ENCODE peak calls at places on chromosomes 16 and 17, in nine cellular contexts. J is Peyer's patch; W is mesendoderm; D is AG04450; Y is tibial artery; I is CD4-positive, alpha-beta memory T cell; K is aorta; X is left ventricle myocardium inferior; U is spleen. F is an unnamed sample.

GRCh38 chr16:68416057-68417046 is 32.0 kb downstream of the SMPD3 start:
- DNase-seq in I (no peak), Y (no peak), J (peak; percentile 55), W (no peak), D (no peak), X (no peak), K (no peak), U (peak; percentile 3), F (no peak)

GRCh38 chr16:29858149-29858899 is 4.7 kb downstream of the CDIPT start:
- DNase-seq in Y (no peak), U (no peak), K (peak; percentile 66), X (no peak), J (no peak), I (no peak), W (no peak), D (no peak), F (no peak)

GRCh38 chr16:81427245-81427644 is 17.4 kb upstream of the CMIP start:
- DNase-seq in K (no peak), J (no peak), W (no peak), X (no peak), U (no peak), I (no peak), Y (no peak), D (no peak), F (no peak)

GRCh38 chr16:27199747-27200146 is 3.6 kb upstream of the KDM8 start:
- DNase-seq in W (no peak), U (peak; percentile 47), I (peak; percentile 53), J (no peak), D (no peak), K (no peak), Y (no peak), X (no peak), F (no peak)

GRCh38 chr17:28405632-28406477 is at the start of gene SLC46A1:
- DNase-seq in K (peak; percentile 81), X (peak; percentile 64), J (peak; percentile 74), I (no peak), U (peak; percentile 87), D (no peak), W (peak; percentile 78), Y (peak; percentile 55), F (no peak)

GRCh38 chr16:66847533-66848057 is 3.4 kb downstream of the CA7 start:
- DNase-seq in Y (no peak), U (no peak), J (peak; percentile 45), I (no peak), D (no peak), X (no peak), K (no peak), W (no peak), F (no peak)

GRCh38 chr16:83215417-83216001 is 588.7 kb downstream of the CDH13 start:
- DNase-seq in U (no peak), J (peak; percentile 70), I (no peak), K (no peak), Y (no peak), W (peak; percentile 85), D (peak; percentile 1), X (no peak), F (no peak)

GRCh38 chr16:3022697-3023414 is 886 bp downstream of the HCFC1R1 start:
- DNase-seq in J (no peak), D (no peak), Y (peak; percentile 46), K (peak; percentile 84), X (no peak), I (peak; percentile 60), W (no peak), U (peak; percentile 78), F (peak; percentile 89)

GRCh38 chr16:89120281-89120680 is 26.6 kb downstream of the ACSF3 start:
- DNase-seq in K (no peak), D (no peak), I (no peak), U (peak; percentile 58), Y (no peak), X (peak; percentile 5), W (no peak), J (no peak), F (no peak)

GRCh38 chr17:40344321-40345160 is 20.0 kb downstream of the GJD3 start:
- DNase-seq in Y (no peak), W (no peak), I (peak; percentile 67), X (no peak), K (no peak), J (no peak), U (no peak), D (no peak), F (no peak)

GRCh38 chr17:40343126-40344119 is 21.1 kb downstream of the GJD3 start:
- DNase-seq in K (no peak), W (no peak), J (no peak), D (no peak), X (peak; percentile 66), Y (no peak), U (no peak), I (no peak), F (no peak)

GRCh38 chr17:40346768-40347154 is 17.8 kb downstream of the GJD3 start:
- DNase-seq in U (no peak), I (peak; percentile 64), J (no peak), Y (peak; percentile 18), D (no peak), K (no peak), X (no peak), W (no peak), F (no peak)

GRCh38 chr17:40346061-40346767 is 18.3 kb downstream of the GJD3 start:
- DNase-seq in J (no peak), X (no peak), U (no peak), K (no peak), W (no peak), I (no peak), D (no peak), Y (peak; percentile 19), F (no peak)

DNA sequence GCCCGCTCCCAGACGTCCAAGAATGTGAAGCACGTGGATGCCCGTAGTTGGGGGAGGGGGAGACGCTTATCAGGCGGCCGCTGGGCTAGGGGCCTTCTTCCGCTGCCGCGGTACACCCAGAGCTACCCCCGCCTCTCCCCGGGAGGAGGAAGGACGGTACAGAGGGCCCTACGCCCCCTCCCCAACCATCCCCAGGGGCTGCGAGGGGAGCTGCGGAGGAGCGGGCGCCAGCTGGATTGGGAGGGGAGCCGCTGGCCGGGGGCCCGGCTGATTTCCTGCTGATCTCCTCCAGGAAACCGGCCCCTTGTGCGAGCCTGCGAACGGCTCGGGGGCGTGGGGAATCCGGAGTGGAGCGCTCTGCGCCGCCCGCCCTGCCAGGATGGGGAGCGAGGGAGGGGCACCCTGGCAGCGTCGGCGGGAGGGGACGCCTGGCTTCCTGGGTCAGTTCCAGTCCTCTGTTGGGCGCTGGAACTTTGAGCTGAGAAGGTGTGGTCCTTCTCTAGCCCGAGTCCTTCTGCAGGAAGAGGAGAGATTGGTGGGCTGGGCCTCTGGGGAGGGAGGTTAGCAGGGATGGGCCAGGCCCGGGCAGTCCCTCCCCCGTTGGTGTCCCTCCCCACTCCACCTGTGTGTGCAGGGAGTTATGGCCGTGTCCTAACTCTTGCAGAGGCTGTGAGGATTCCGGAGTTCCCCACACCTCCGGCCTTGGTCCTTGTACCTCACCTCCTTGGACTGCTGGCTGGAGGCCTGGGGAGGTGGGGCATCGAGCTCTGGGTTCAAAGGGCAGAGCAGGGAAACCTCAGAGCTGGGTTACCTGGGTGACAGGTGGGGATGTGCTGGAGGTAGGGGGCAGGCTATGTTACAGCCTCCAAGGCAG is 19.1 kb downstream of the GJD3 start:
- DNase-seq in U (peak; percentile 90), W (peak; percentile 96), Y (peak; percentile 60), J (peak; percentile 92), I (peak; percentile 68), X (peak; percentile 84), D (no peak), K (peak; percentile 83), F (no peak)
- H3K4me3 ChIP-seq in U (peak overlapping the region; percentile 58), W (peak overlapping the region; percentile 33), Y (peak overlapping the region; percentile 70), J (peak overlapping the region; percentile 86), I (peak overlapping the region; percentile 28), X (peak overlapping the region; percentile 78), D (peak overlapping the region; percentile 79), K (no peak overlapping the region), F (peak overlapping the region; percentile 98)

DNA sequence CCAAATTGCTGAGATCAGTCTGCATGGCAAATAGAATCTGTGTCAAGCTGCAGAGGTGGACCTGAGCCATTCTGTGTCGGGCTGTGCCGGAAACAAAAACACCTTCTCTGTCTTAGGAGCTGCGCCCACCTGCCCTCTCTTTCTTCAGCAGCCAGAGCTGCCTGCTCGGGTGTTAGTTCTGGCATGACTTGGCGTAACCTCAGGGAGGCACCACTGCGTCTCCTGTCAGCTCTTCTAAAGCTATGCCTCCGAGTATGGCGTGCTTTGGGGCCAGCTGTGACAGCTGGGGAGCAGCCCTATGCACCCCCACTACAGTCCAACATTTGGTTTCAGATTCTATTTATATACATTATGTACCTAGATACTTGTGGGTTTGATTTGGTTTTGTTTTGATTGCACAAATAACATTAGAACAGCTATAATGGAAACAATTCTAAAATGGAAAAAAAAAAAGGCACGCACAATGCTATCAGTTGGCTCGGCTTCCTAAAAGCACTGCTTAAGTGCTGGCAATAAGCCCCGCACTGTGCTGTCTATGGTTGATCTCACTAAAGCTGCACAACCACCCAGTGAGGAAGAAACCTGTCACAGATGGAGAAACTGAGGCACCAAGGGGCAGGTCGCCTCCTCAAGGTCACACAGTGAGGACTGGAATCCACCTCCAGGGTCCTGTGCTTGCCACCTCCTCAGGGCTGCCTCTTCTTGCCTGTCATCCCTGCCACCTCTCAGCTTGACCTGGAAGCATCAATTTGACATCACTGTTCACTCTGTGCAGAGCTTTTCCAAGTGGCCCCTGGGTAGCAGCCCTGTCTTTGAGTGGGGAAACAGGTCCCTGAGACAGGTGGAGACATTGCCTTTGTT is 18.7 kb upstream of the ADGRG1 start:
- DNase-seq in U (peak; percentile 82), Y (no peak), X (no peak), W (no peak), K (no peak), D (no peak), I (peak; percentile 67), J (peak; percentile 76), F (peak; percentile 49)
- H3K27ac ChIP-seq in U (peak overlapping the region; percentile 20), Y (no peak overlapping the region), X (no peak overlapping the region), W (no peak overlapping the region), K (no peak overlapping the region), D (no peak overlapping the region), I (peak overlapping the region; percentile 23), J (peak overlapping the region; percentile 17), F (no peak overlapping the region)

GRCh38 chr17:64773386-64773835 is 111.3 kb upstream of the SMURF2 start:
- DNase-seq in W (no peak), X (no peak), D (no peak), U (no peak), K (no peak), Y (no peak), J (peak; percentile 42), I (no peak), F (no peak)
- H3K4me3 ChIP-seq in W (no peak overlapping the region), X (no peak overlapping the region), D (no peak overlapping the region), U (no peak overlapping the region), K (no peak overlapping the region), Y (no peak overlapping the region), J (peak overlapping the region; percentile 30), I (no peak overlapping the region), F (no peak overlapping the region)

DNA sequence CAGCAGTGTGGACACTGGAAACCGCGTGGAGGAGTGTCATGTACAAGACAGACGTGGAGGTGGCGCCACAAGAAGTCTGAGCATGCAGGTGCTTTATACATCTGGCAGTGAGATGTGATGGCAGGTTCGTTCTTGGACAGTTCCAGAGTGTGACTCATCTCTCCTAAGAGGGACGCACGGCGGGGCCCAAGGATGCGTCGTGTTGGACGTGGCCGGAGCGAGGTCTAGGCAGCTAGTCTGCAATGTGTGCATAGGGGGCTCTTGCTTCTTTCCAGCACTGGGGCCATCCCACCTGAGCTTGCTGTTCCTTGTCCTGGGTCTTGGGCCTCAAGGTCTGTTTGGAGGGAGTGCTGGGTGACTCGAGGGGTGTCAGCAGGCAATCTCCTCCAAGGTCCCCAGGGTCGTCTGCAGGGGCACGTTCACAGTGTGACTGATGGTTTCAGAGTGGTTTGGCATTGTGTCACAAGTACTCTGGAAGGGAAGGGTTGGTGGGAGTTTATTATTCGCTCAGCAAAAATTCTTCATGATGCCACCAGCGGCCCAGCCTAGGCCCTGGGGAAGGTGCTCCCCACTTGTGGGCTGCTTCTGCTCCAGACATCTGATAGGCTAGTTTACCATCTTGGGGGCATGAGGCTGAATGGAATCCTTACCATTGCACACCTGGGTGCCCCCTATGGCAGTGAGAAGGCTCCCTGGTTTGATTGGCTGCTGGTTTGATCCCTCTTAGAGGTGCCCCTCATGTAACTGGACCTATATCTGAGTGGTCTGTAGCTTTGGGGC is 22.1 kb downstream of the SPACA3 start:
- DNase-seq in Y (no peak), X (no peak), J (peak; percentile 40), D (no peak), I (no peak), W (no peak), U (no peak), K (no peak), F (no peak)
- H3K27ac ChIP-seq in Y (no peak overlapping the region), X (no peak overlapping the region), J (no peak overlapping the region), D (peak overlapping the region; percentile 11), I (no peak overlapping the region), W (no peak overlapping the region), U (no peak overlapping the region), K (no peak overlapping the region), F (no peak overlapping the region)